ENCODE peak calls at places on chromosome 15, in seven cellular contexts. N is GM12865, M is Peyer's patch, O is Panc1, T is BJ, F is cardiac muscle cell, Z is Caco-2. E is an unnamed sample.

GRCh38 chr15:41465822-41466421 is 27.8 kb upstream of the ITPKA start:
- DNase-seq in N (peak), M (no peak), O (peak), T (no peak), F (peak), Z (peak), E (peak)

GRCh38 chr15:38391186-38391585 is 62.7 kb upstream of the FAM98B start:
- DNase-seq in N (no peak), M (no peak), O (no peak), T (no peak), F (no peak), Z (no peak), E (no peak)

GRCh38 chr15:72846027-72846426 is 62.5 kb upstream of the ADPGK start:
- DNase-seq in N (no peak), M (no peak), O (no peak), T (no peak), F (no peak), Z (no peak), E (no peak)

GRCh38 chr15:36671017-36671416 is 91.6 kb downstream of the CDIN1 start:
- DNase-seq in N (no peak), M (no peak), O (no peak), T (no peak), F (no peak), Z (no peak), E (no peak)

GRCh38 chr15:25053000-25053815 is 98.4 kb downstream of the SNRPN start:
- DNase-seq in N (no peak), M (peak), O (no peak), T (no peak), F (no peak), Z (no peak), E (no peak)

GRCh38 chr15:98946301-98947255 is 61.0 kb downstream of the PGPEP1L start:
- DNase-seq in N (no peak), M (peak), O (no peak), T (no peak), F (no peak), Z (no peak), E (no peak)

GRCh38 chr15:68028137-68028771 is 25.9 kb upstream of the PIAS1 start:
- DNase-seq in N (no peak), M (no peak), O (no peak), T (no peak), F (no peak), Z (no peak), E (no peak)

GRCh38 chr15:75532413-75533250 is 46.5 kb downstream of the PTPN9 start:
- DNase-seq in N (peak), M (no peak), O (peak), T (peak), F (peak), Z (peak), E (no peak)

GRCh38 chr15:90903733-90904536 is 833 bp downstream of the MAN2A2 start:
- DNase-seq in N (peak), M (no peak), O (no peak), T (no peak), F (peak), Z (peak), E (no peak)

GRCh38 chr15:48681274-48681840 is 35.8 kb upstream of the FBN1 start:
- DNase-seq in N (no peak), M (no peak), O (no peak), T (no peak), F (no peak), Z (peak), E (no peak)

GRCh38 chr15:73936181-73936580 is 9.9 kb downstream of the LOXL1 start:
- DNase-seq in N (no peak), M (peak), O (no peak), T (no peak), F (no peak), Z (no peak), E (no peak)

GRCh38 chr15:48052871-48053383 is 67.9 kb upstream of the SLC24A5 start:
- DNase-seq in N (no peak), M (no peak), O (no peak), T (no peak), F (no peak), Z (no peak), E (no peak)

GRCh38 chr15:60397772-60398445 is at the start of gene ANXA2:
- DNase-seq in N (peak), M (peak), O (no peak), T (no peak), F (peak), Z (peak), E (peak)

GRCh38 chr15:73295630-73296286 is 73.0 kb downstream of the HCN4 start:
- DNase-seq in N (no peak), M (no peak), O (no peak), T (no peak), F (peak), Z (no peak), E (no peak)

GRCh38 chr15:80662756-80663553 is 32.2 kb upstream of the ABHD17C start:
- DNase-seq in N (no peak), M (no peak), O (no peak), T (no peak), F (no peak), Z (no peak), E (no peak)

GRCh38 chr15:50055333-50056278 is 63.4 kb downstream of the ATP8B4 start:
- DNase-seq in N (no peak), M (no peak), O (no peak), T (peak), F (no peak), Z (no peak), E (no peak)

GRCh38 chr15:58465866-58466517 is 34.2 kb downstream of the LIPC start:
- DNase-seq in N (peak), M (no peak), O (no peak), T (no peak), F (no peak), Z (no peak), E (no peak)

GRCh38 chr15:69393831-69394491 is 20.2 kb upstream of the KIF23 start:
- DNase-seq in N (no peak), M (no peak), O (no peak), T (no peak), F (no peak), Z (no peak), E (no peak)

GRCh38 chr15:48643776-48644497 is 1.6 kb downstream of the FBN1 start:
- DNase-seq in N (no peak), M (no peak), O (no peak), T (no peak), F (no peak), Z (no peak), E (no peak)

GRCh38 chr15:53530762-53531161 is 228.7 kb downstream of the WDR72 start:
- DNase-seq in N (no peak), M (no peak), O (no peak), T (no peak), F (peak), Z (no peak), E (no peak)

GRCh38 chr15:31212286-31212685 is 110.8 kb upstream of the TRPM1 start:
- DNase-seq in N (no peak), M (no peak), O (no peak), T (no peak), F (no peak), Z (no peak), E (no peak)

GRCh38 chr15:80694624-80695098 is 449 bp upstream of the ABHD17C start:
- DNase-seq in N (peak), M (no peak), O (no peak), T (no peak), F (peak), Z (no peak), E (peak)

GRCh38 chr15:76286231-76286879 is 24.9 kb downstream of the ETFA start:
- DNase-seq in N (peak), M (no peak), O (no peak), T (no peak), F (no peak), Z (no peak), E (peak)

GRCh38 chr15:38885001-38885400 is 320.4 kb upstream of the RASGRP1 start:
- DNase-seq in N (no peak), M (no peak), O (no peak), T (no peak), F (no peak), Z (no peak), E (no peak)

GRCh38 chr15:47820047-47820779 is 102.9 kb downstream of the SEMA6D start:
- DNase-seq in N (no peak), M (no peak), O (no peak), T (no peak), F (no peak), Z (no peak), E (no peak)

GRCh38 chr15:95840004-95840403 is 490.5 kb upstream of the NR2F2 start:
- DNase-seq in N (no peak), M (no peak), O (no peak), T (peak), F (no peak), Z (no peak), E (no peak)

GRCh38 chr15:51649659-51650521 is 27.3 kb upstream of the DMXL2 start:
- DNase-seq in N (peak), M (no peak), O (peak), T (peak), F (peak), Z (peak), E (peak)

GRCh38 chr15:28933710-28934445 is 48.1 kb downstream of the APBA2 start:
- DNase-seq in N (no peak), M (peak), O (no peak), T (no peak), F (no peak), Z (no peak), E (no peak)

GRCh38 chr15:80525853-80526252 is 121.7 kb downstream of the ARNT2 start:
- DNase-seq in N (no peak), M (no peak), O (no peak), T (no peak), F (no peak), Z (no peak), E (no peak)

GRCh38 chr15:48644498-48644826 is 1.0 kb downstream of the FBN1 start:
- DNase-seq in N (no peak), M (no peak), O (no peak), T (no peak), F (no peak), Z (no peak), E (peak)

DNA sequence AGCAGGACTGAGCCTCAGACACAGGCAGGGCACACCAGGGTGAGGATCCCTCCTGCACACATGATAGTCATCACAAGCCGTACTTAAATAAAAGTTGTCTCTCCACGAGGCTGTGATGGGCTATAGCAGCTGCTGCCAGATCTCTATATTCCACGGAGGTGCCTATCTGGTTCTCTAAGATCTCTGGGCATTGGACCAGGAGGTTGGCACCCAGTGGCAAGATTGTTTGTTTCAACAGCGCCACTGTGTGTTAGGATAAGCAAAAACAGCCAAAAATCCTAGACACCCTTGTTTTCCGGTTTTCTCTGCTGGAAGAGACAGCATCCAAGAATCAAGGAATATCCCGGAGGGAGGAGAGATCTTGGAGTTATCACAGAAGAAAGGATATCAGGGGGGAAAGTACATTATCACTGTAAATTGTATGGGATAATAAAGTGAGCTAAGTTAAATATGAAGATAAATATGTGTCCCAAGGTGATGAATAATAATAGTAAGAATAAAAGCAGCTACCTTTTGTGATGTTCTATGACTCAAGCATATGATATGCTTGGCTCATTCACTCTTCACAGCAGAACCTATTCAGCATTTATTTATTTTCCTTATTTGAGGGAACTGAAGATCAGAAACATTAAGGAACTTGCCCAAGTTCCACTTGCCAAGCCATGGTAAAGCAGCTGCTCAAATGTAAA is 90.6 kb upstream of the AKAP13 start:
- DNase-seq in N (peak), M (no peak), O (peak), T (no peak), F (peak), Z (peak), E (peak)
- TF ChIP-seq CTCF in N (peak), M (peak), O (peak), T (peak), F (peak), Z (no peak), E (peak)

GRCh38 chr15:88028024-88028423 is 228.5 kb downstream of the NTRK3 start:
- DNase-seq in N (no peak), M (no peak), O (no peak), T (no peak), F (no peak), Z (no peak), E (no peak)
- TF ChIP-seq CTCF in N (no peak), M (no peak), O (no peak), T (no peak), F (no peak), Z (no peak), E (no peak)

GRCh38 chr15:70426065-70426821 is 328.5 kb upstream of the TLE3 start:
- DNase-seq in N (no peak), M (no peak), O (peak), T (no peak), F (no peak), Z (no peak), E (no peak)

GRCh38 chr15:70427531-70428120 is 329.9 kb upstream of the TLE3 start:
- DNase-seq in N (no peak), M (no peak), O (no peak), T (no peak), F (no peak), Z (no peak), E (no peak)

GRCh38 chr15:70428211-70428822 is 330.6 kb upstream of the TLE3 start:
- DNase-seq in N (no peak), M (no peak), O (no peak), T (no peak), F (no peak), Z (no peak), E (no peak)

GRCh38 chr15:70424937-70425411 is 327.3 kb upstream of the TLE3 start:
- DNase-seq in N (no peak), M (no peak), O (no peak), T (no peak), F (no peak), Z (no peak), E (no peak)

DNA sequence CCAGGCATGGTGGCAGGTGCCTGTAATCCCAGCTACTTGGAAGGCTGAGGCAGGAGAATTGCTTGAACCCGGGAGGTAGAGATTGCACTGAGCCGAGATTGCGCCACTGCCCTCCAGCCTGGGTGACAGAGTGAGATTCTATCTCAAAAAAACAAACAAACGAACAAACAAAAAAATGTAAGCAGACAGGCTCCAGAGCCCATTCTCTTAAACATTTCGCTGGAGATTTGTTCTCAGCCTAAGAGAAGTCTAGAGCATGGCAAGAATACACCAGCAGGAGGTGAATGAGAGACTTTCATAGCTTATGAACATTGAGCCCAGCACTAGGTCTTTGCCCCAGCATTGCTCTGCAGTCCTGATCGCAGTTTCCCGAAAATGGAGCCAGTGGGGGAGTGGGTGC is 329.4 kb upstream of the TLE3 start:
- DNase-seq in N (no peak), M (no peak), O (no peak), T (no peak), F (no peak), Z (no peak), E (no peak)
- TF ChIP-seq CTCF in N (no peak), M (no peak), O (no peak), T (no peak), F (peak), Z (no peak), E (no peak)

GRCh38 chr15:66838671-66839239 is 136.7 kb downstream of the SMAD6 start:
- DNase-seq in N (no peak), M (no peak), O (no peak), T (no peak), F (no peak), Z (peak), E (no peak)
- TF ChIP-seq CTCF in N (peak), M (peak), O (peak), T (peak), F (peak), Z (peak), E (no peak)

GRCh38 chr15:20367093-20367492 is 174.5 kb downstream of the GOLGA6L6 start:
- DNase-seq in N (no peak), M (no peak), O (no peak), T (no peak), F (no peak), Z (no peak), E (no peak)
- TF ChIP-seq CTCF in N (no peak), M (no peak), O (no peak), T (no peak), F (no peak), Z (no peak), E (no peak)

E was measured in GM13976.